ENCODE peak calls at places on chromosomes 13 and 19, in six cellular contexts. One of them, this sample, is unnamed.

GRCh38 chr13:42392706-42393572 is 121.0 kb downstream of the AKAP11 start:
- DNase-seq in AG04450: no peak
- DNase-seq in upper lobe of right lung: no peak
- DNase-seq in right atrium auricular region: no peak
- DNase-seq in cardiac muscle cell: no peak
- DNase-seq in brain microvascular endothelial cell: no peak
- DNase-seq in this sample: no peak

GRCh38 chr13:112213467-112214245 is 146.7 kb downstream of the SOX1 start:
- DNase-seq in AG04450: no peak
- DNase-seq in upper lobe of right lung: peak
- DNase-seq in right atrium auricular region: no peak
- DNase-seq in cardiac muscle cell: no peak
- DNase-seq in brain microvascular endothelial cell: no peak
- DNase-seq in this sample: no peak

GRCh38 chr13:41970022-41970421 is 9.1 kb upstream of the VWA8 start:
- DNase-seq in AG04450: no peak
- DNase-seq in upper lobe of right lung: no peak
- DNase-seq in right atrium auricular region: no peak
- DNase-seq in cardiac muscle cell: no peak
- DNase-seq in brain microvascular endothelial cell: no peak
- DNase-seq in this sample: no peak

GRCh38 chr19:9847087-9847671 is 12.1 kb downstream of the PIN1 start:
- DNase-seq in AG04450: peak
- DNase-seq in upper lobe of right lung: no peak
- DNase-seq in right atrium auricular region: peak
- DNase-seq in cardiac muscle cell: peak
- DNase-seq in brain microvascular endothelial cell: peak
- DNase-seq in this sample: peak

GRCh38 chr13:91249370-91249769 is 98.1 kb upstream of the MIR17HG start:
- DNase-seq in AG04450: no peak
- DNase-seq in upper lobe of right lung: no peak
- DNase-seq in right atrium auricular region: no peak
- DNase-seq in cardiac muscle cell: no peak
- DNase-seq in brain microvascular endothelial cell: no peak
- DNase-seq in this sample: no peak

GRCh38 chr13:48125794-48126228 is 30.9 kb upstream of the MED4 start:
- DNase-seq in AG04450: no peak
- DNase-seq in upper lobe of right lung: no peak
- DNase-seq in right atrium auricular region: peak
- DNase-seq in cardiac muscle cell: peak
- DNase-seq in brain microvascular endothelial cell: no peak
- DNase-seq in this sample: no peak

GRCh38 chr19:28313633-28314032 is 899.3 kb downstream of the UQCRFS1 start:
- DNase-seq in AG04450: no peak
- DNase-seq in upper lobe of right lung: no peak
- DNase-seq in right atrium auricular region: no peak
- DNase-seq in cardiac muscle cell: peak
- DNase-seq in brain microvascular endothelial cell: peak
- DNase-seq in this sample: peak

GRCh38 chr13:48838193-48839000 is 137.3 kb upstream of the FNDC3A start:
- DNase-seq in AG04450: peak
- DNase-seq in upper lobe of right lung: no peak
- DNase-seq in right atrium auricular region: no peak
- DNase-seq in cardiac muscle cell: peak
- DNase-seq in brain microvascular endothelial cell: no peak
- DNase-seq in this sample: no peak

GRCh38 chr19:11539495-11540365 is 1.1 kb downstream of the CNN1 start:
- DNase-seq in AG04450: no peak
- DNase-seq in upper lobe of right lung: no peak
- DNase-seq in right atrium auricular region: no peak
- DNase-seq in cardiac muscle cell: peak
- DNase-seq in brain microvascular endothelial cell: peak
- DNase-seq in this sample: no peak

GRCh38 chr19:1324792-1325567 is 39.3 kb downstream of the EFNA2 start:
- DNase-seq in AG04450: peak
- DNase-seq in upper lobe of right lung: no peak
- DNase-seq in right atrium auricular region: peak
- DNase-seq in cardiac muscle cell: peak
- DNase-seq in brain microvascular endothelial cell: peak
- DNase-seq in this sample: peak

DNA sequence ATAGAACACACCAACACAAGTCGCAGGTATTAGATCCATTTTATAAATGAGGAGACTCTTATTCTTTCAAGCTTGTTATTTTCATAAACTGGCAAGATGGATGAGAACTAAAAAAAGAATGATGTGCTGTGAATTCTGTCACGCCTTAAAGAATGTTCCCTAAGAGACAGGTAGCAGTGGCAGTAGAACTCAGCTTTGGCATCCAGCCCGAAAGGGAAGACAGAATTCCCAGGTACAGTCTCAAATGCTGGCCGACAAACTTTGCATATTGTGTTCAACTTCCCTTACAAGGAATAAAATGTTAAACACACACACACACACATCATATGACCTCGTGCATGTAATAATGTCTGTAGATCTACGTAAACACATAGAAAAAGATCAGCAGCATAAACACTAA is 3.2 kb downstream of the TMEM272 start:
- DNase-seq in AG04450: no peak
- DNase-seq in upper lobe of right lung: no peak
- DNase-seq in right atrium auricular region: no peak
- DNase-seq in cardiac muscle cell: no peak
- DNase-seq in brain microvascular endothelial cell: no peak
- DNase-seq in this sample: no peak
- TF ChIP-seq CTCF in AG04450: no peak
- TF ChIP-seq CTCF in upper lobe of right lung: no peak
- TF ChIP-seq CTCF in right atrium auricular region: no peak
- TF ChIP-seq CTCF in cardiac muscle cell: no peak
- TF ChIP-seq CTCF in brain microvascular endothelial cell: no peak
- TF ChIP-seq CTCF in this sample: no peak

GRCh38 chr13:110340812-110341444 is 33.8 kb downstream of the COL4A2 start:
- DNase-seq in AG04450: no peak
- DNase-seq in upper lobe of right lung: peak
- DNase-seq in right atrium auricular region: peak
- DNase-seq in cardiac muscle cell: peak
- DNase-seq in brain microvascular endothelial cell: peak
- DNase-seq in this sample: no peak

GRCh38 chr13:110343241-110343865 is 36.3 kb downstream of the COL4A2 start:
- DNase-seq in AG04450: no peak
- DNase-seq in upper lobe of right lung: no peak
- DNase-seq in right atrium auricular region: peak
- DNase-seq in cardiac muscle cell: no peak
- DNase-seq in brain microvascular endothelial cell: no peak
- DNase-seq in this sample: peak

GRCh38 chr13:110344320-110344719 is 37.2 kb downstream of the COL4A2 start:
- DNase-seq in AG04450: no peak
- DNase-seq in upper lobe of right lung: no peak
- DNase-seq in right atrium auricular region: peak
- DNase-seq in cardiac muscle cell: no peak
- DNase-seq in brain microvascular endothelial cell: no peak
- DNase-seq in this sample: no peak

GRCh38 chr13:110341445-110342247 is 34.6 kb downstream of the COL4A2 start:
- DNase-seq in AG04450: no peak
- DNase-seq in upper lobe of right lung: no peak
- DNase-seq in right atrium auricular region: peak
- DNase-seq in cardiac muscle cell: peak
- DNase-seq in brain microvascular endothelial cell: peak
- DNase-seq in this sample: no peak

GRCh38 chr13:110342474-110342873 is 35.4 kb downstream of the COL4A2 start:
- DNase-seq in AG04450: no peak
- DNase-seq in upper lobe of right lung: no peak
- DNase-seq in right atrium auricular region: no peak
- DNase-seq in cardiac muscle cell: no peak
- DNase-seq in brain microvascular endothelial cell: no peak
- DNase-seq in this sample: no peak
- H3K27ac ChIP-seq in AG04450: no peak
- H3K27ac ChIP-seq in upper lobe of right lung: no peak
- H3K27ac ChIP-seq in right atrium auricular region: peak
- H3K27ac ChIP-seq in cardiac muscle cell: peak
- H3K27ac ChIP-seq in brain microvascular endothelial cell: peak
- H3K27ac ChIP-seq in this sample: peak

DNA sequence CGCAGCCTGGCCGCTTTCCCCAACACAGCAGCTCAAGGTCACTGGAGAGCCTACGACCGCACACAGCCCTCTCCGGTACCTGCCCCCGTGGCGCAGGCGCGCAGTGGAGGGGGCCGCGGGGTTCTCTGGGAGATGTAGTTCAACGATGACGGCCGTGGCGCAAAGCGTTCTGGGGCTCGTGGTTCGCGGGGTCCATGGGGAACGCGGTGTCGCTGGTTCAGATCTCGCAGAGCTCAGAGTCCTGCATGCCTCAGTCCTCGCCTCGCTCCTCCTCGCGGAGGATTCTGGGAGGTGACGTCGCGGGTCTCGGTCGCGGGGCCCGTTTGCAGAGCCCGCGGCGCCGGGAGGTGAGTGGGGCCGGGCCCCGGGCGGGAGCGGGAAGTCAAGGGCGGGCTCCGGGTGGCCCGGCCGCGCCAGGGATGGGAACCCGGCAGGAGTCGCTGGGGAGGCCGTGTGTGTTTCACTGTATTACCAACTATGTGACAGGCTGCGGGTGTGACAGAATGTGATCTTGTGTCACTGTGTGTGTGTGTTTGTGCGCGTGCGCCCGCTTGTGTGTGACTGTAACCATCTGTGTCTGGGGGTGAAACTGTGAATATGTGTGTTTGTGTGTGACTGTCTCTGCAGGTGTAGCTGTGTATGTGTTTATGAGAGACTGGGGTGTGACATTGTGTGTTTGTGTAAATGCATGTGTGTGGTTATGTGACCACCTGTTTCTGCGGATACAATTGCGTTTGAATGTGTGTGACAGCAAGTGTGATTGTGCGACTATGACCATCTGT is at the start of gene ZNF527:
- DNase-seq in AG04450: peak
- DNase-seq in upper lobe of right lung: peak
- DNase-seq in right atrium auricular region: peak
- DNase-seq in cardiac muscle cell: peak
- DNase-seq in brain microvascular endothelial cell: peak
- DNase-seq in this sample: peak
- TF ChIP-seq CTCF in AG04450: no peak
- TF ChIP-seq CTCF in upper lobe of right lung: peak
- TF ChIP-seq CTCF in right atrium auricular region: peak
- TF ChIP-seq CTCF in cardiac muscle cell: peak
- TF ChIP-seq CTCF in brain microvascular endothelial cell: no peak
- TF ChIP-seq CTCF in this sample: no peak

DNA sequence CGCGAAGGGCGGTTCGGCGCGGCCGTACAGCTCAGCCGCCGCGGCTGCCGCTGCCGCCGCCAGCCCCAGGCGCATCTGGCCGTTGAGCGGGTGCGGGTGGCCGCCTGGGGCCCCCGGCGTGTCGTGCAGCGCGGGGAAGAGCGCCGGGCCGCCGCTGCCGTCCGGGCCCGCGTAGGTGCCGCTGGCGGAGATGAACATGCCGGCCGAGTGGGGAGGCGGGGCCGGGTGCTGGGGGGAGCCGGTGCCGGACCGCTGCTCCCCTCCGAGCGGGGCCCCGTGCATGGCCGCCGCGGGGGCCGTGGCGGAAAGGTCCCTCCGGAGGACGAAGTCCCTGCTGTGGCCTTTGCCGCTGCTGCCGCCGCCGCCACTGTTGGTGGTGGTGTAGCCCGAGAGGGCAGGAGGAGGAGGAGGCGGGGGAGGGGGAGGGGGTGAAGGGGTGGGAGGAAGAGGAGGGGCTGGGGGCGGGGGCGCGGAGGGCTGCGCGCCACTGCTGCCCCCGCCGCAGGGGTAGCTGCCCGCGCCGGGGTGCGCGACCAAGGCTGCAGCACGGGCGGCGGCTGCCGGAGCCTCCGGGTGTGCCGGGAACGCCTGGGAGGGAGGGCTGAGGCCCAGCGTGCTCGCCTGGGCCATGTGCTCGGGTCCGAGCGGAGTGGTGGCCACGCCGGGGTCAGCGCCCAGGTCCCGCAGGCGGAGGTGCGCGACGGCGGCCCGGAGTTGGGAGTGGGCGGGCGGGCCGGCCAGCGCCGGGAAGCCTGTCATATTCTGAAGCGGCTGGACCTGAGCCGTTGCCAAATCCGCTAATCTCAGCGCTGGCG is 599 bp downstream of the ZIC5 start:
- DNase-seq in AG04450: no peak
- DNase-seq in upper lobe of right lung: no peak
- DNase-seq in right atrium auricular region: peak
- DNase-seq in cardiac muscle cell: no peak
- DNase-seq in brain microvascular endothelial cell: no peak
- DNase-seq in this sample: no peak
- H3K27ac ChIP-seq in AG04450: no peak
- H3K27ac ChIP-seq in upper lobe of right lung: no peak
- H3K27ac ChIP-seq in right atrium auricular region: no peak
- H3K27ac ChIP-seq in cardiac muscle cell: no peak
- H3K27ac ChIP-seq in brain microvascular endothelial cell: no peak
- H3K27ac ChIP-seq in this sample: no peak

DNA sequence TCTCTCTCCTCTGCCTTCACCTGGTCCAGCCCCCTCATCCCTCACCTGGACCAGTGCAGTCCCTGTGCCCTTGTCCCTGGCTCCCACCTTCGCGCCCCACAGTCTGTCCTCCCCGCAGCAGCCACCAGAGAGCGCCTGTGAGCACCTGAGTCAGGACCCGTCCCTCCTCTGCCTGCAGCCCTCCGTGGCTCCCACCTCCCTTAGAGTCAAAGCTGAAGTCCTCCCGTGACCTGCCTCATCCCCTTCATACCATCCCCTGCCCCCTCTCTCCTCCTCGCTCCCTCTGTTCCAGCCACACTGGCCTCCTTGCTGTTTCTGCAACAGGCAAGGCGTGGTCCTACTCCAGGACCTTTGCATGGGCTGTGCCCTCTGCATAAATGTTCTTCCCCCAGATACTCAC is 10.3 kb downstream of the CELF5 start:
- DNase-seq in AG04450: no peak
- DNase-seq in upper lobe of right lung: no peak
- DNase-seq in right atrium auricular region: no peak
- DNase-seq in cardiac muscle cell: no peak
- DNase-seq in brain microvascular endothelial cell: no peak
- DNase-seq in this sample: no peak
- TF ChIP-seq CTCF in AG04450: peak
- TF ChIP-seq CTCF in upper lobe of right lung: no peak
- TF ChIP-seq CTCF in right atrium auricular region: no peak
- TF ChIP-seq CTCF in cardiac muscle cell: peak
- TF ChIP-seq CTCF in brain microvascular endothelial cell: peak
- TF ChIP-seq CTCF in this sample: peak

This sample was measured in RWPE1.